ENCODE peak calls at places on chromosomes 7 and 10, in four cellular contexts. One of them, this sample, is unnamed. For H3K4me1, the result is how much of the 10 kb centered on the place peaks cover.

GRCh38 chr10:103273026-103273425 is 3.9 kb upstream of the INA start:
- DNase-seq in mammary epithelial cell: peak
- DNase-seq in right lobe of liver: no peak
- DNase-seq in OCI-LY7: no peak
- DNase-seq in this sample: no peak

GRCh38 chr7:143027032-143027431 is at the start of gene OR9A2:
- DNase-seq in mammary epithelial cell: no peak
- DNase-seq in right lobe of liver: no peak
- DNase-seq in OCI-LY7: no peak
- DNase-seq in this sample: no peak

GRCh38 chr7:70808876-70809275 is 323.1 kb upstream of the GALNT17 start:
- DNase-seq in mammary epithelial cell: no peak
- DNase-seq in right lobe of liver: no peak
- DNase-seq in OCI-LY7: peak
- DNase-seq in this sample: no peak

GRCh38 chr7:47452715-47453092 is 129.2 kb downstream of the TNS3 start:
- DNase-seq in mammary epithelial cell: no peak
- DNase-seq in OCI-LY7: no peak
- DNase-seq in right lobe of liver: no peak
- DNase-seq in this sample: peak

GRCh38 chr10:24383681-24384106 is 174.8 kb downstream of the KIAA1217 start:
- DNase-seq in OCI-LY7: no peak
- DNase-seq in right lobe of liver: peak
- DNase-seq in mammary epithelial cell: peak
- DNase-seq in this sample: peak

GRCh38 chr7:124171068-124171467 is 138.2 kb upstream of the TMEM229A start:
- DNase-seq in mammary epithelial cell: peak
- DNase-seq in right lobe of liver: peak
- DNase-seq in OCI-LY7: no peak
- DNase-seq in this sample: no peak

GRCh38 chr7:56107954-56108258 is 1.6 kb upstream of the CHCHD2 start:
- DNase-seq in right lobe of liver: no peak
- DNase-seq in mammary epithelial cell: no peak
- DNase-seq in OCI-LY7: no peak
- DNase-seq in this sample: no peak

GRCh38 chr7:66837007-66837406 is 84.0 kb upstream of the TMEM248 start:
- DNase-seq in right lobe of liver: no peak
- DNase-seq in mammary epithelial cell: peak
- DNase-seq in OCI-LY7: peak
- DNase-seq in this sample: peak

GRCh38 chr10:59079386-59080226 is 96.8 kb upstream of the PHYHIPL start:
- DNase-seq in mammary epithelial cell: peak
- DNase-seq in right lobe of liver: no peak
- DNase-seq in OCI-LY7: no peak
- DNase-seq in this sample: no peak

GRCh38 chr7:149872419-149873073 is 1.2 kb upstream of the ATP6V0E2 start:
- DNase-seq in right lobe of liver: peak
- DNase-seq in OCI-LY7: peak
- DNase-seq in mammary epithelial cell: peak
- DNase-seq in this sample: peak

GRCh38 chr7:154640266-154640865 is 362.6 kb downstream of the PAXIP1 start:
- DNase-seq in mammary epithelial cell: no peak
- DNase-seq in right lobe of liver: no peak
- DNase-seq in OCI-LY7: no peak
- DNase-seq in this sample: no peak

GRCh38 chr10:80277016-80277415 is 12.4 kb downstream of the MAT1A start:
- DNase-seq in right lobe of liver: peak
- DNase-seq in mammary epithelial cell: no peak
- DNase-seq in OCI-LY7: no peak
- DNase-seq in this sample: no peak

GRCh38 chr10:91596821-91597396 is 36.0 kb downstream of the PPP1R3C start:
- DNase-seq in OCI-LY7: no peak
- DNase-seq in right lobe of liver: no peak
- DNase-seq in mammary epithelial cell: peak
- DNase-seq in this sample: no peak

GRCh38 chr7:43647772-43648643 is 65.1 kb downstream of the STK17A start:
- DNase-seq in OCI-LY7: peak
- DNase-seq in right lobe of liver: no peak
- DNase-seq in mammary epithelial cell: peak
- DNase-seq in this sample: peak

GRCh38 chr7:155560982-155561686 is 14.8 kb upstream of the CNPY1 start:
- DNase-seq in mammary epithelial cell: peak
- DNase-seq in right lobe of liver: no peak
- DNase-seq in OCI-LY7: no peak
- DNase-seq in this sample: no peak

GRCh38 chr7:106915407-106915806 is 50.3 kb downstream of the PIK3CG start:
- DNase-seq in OCI-LY7: no peak
- DNase-seq in right lobe of liver: no peak
- DNase-seq in mammary epithelial cell: no peak
- DNase-seq in this sample: no peak
- TF ChIP-seq CTCF in OCI-LY7: no peak
- TF ChIP-seq CTCF in right lobe of liver: no peak
- TF ChIP-seq CTCF in mammary epithelial cell: no peak
- TF ChIP-seq CTCF in this sample: no peak

DNA sequence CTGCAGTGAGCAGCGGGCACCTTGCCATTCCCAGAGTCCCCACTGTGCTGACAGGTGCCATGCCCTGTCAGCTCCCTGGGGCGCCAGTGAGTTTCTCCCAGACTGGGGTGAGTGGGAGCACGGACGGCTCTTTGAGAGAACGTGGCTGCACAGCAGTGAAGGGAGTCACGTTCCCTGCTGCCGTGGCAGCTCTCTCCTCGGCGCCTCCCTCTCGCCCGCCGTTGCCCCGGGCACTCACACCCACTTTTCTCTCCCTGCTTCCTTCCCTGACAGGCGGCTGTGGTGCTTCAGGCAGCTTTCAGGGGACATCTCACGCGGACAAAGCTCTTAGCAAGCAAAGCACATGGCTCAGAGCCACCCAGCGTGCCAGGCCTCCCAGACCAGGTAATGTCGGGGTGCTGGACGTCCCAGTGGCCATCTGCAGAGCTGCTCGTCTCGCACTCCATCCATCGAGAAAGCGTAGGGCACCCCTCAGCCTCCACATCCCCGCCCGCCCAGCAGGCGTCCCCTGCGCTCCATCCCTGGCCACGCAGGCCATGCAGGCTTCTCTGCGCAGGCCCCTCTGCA is 27.1 kb upstream of the TTYH3 start:
- DNase-seq in OCI-LY7: no peak
- DNase-seq in mammary epithelial cell: no peak
- DNase-seq in right lobe of liver: no peak
- DNase-seq in this sample: no peak
- H3K4me1 ChIP-seq in OCI-LY7: under half
- H3K4me1 ChIP-seq in mammary epithelial cell: under half
- H3K4me1 ChIP-seq in right lobe of liver: under half
- H3K4me1 ChIP-seq in this sample: under half

GRCh38 chr10:34615770-34616169 is 199.3 kb downstream of the PARD3 start:
- DNase-seq in right lobe of liver: no peak
- DNase-seq in OCI-LY7: no peak
- DNase-seq in mammary epithelial cell: no peak
- DNase-seq in this sample: no peak
- TF ChIP-seq CTCF in right lobe of liver: no peak
- TF ChIP-seq CTCF in OCI-LY7: no peak
- TF ChIP-seq CTCF in mammary epithelial cell: no peak
- TF ChIP-seq CTCF in this sample: no peak

DNA sequence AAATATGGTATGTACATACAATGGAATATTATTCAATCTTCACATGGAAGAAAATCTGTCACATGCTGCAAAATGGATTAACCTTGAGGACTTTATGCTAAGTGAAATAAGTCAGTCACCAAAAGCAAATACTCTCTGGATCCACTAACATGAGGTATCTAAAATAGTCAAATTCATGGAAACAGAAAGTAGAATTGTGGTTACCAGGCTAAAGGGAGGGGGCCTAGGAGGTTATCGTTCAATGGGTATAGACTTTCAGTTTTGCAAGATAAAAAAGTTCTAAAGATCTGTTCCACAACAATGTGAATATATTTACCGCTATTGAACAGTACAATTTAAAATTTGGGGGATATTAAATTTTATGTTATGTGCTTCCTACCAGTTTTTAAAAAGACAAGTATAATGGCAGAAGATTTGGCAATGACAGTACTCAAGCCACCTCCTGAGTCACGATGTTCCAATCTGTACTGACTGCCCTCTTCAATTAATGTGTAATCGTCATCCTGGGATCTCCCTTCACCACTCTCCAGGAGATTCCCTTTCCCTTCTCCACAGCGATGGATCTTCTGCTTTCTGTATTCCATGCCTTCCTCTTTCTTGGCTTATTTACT is 32.3 kb upstream of the IL6 start:
- DNase-seq in right lobe of liver: no peak
- DNase-seq in mammary epithelial cell: no peak
- DNase-seq in OCI-LY7: no peak
- DNase-seq in this sample: no peak
- H3K4me1 ChIP-seq in right lobe of liver: under half
- H3K4me1 ChIP-seq in mammary epithelial cell: under half
- H3K4me1 ChIP-seq in OCI-LY7: under half
- H3K4me1 ChIP-seq in this sample: under half

GRCh38 chr10:128419466-128420019 is 293.3 kb upstream of the MKI67 start:
- DNase-seq in OCI-LY7: no peak
- DNase-seq in mammary epithelial cell: no peak
- DNase-seq in right lobe of liver: no peak
- DNase-seq in this sample: no peak
- TF ChIP-seq CTCF in OCI-LY7: no peak
- TF ChIP-seq CTCF in mammary epithelial cell: no peak
- TF ChIP-seq CTCF in right lobe of liver: no peak
- TF ChIP-seq CTCF in this sample: no peak

DNA sequence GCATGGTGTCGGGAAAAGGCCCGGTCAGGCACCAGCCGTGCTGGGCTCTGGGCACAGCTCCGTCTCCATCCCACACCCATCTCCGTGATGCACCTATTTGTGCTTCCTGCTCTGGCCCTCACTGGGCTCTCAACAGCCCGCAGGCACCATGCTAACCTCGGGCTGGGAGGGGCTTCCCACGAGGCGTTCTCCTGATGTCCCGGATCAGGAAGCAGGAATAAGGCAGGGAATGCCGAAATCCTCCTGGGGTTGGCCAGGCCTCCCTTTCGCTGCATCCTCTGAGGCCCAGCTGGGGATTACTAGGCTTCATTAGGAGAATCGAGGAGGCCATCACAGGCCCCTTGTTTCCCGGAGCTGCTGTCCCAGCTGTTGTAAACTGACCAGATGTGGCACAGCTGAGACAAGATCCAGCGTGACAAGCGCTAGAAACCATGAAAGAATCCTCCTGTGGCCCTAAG is 72.0 kb downstream of the FAM53B start:
- DNase-seq in OCI-LY7: no peak
- DNase-seq in mammary epithelial cell: no peak
- DNase-seq in right lobe of liver: no peak
- DNase-seq in this sample: no peak
- H3K4me1 ChIP-seq in OCI-LY7: under half
- H3K4me1 ChIP-seq in mammary epithelial cell: under half
- H3K4me1 ChIP-seq in right lobe of liver: under half
- H3K4me1 ChIP-seq in this sample: half or more

GRCh38 chr10:36880898-36881297 is 244.5 kb upstream of the ANKRD30A start:
- DNase-seq in right lobe of liver: no peak
- DNase-seq in OCI-LY7: peak
- DNase-seq in mammary epithelial cell: peak
- DNase-seq in this sample: no peak
- TF ChIP-seq CTCF in right lobe of liver: peak
- TF ChIP-seq CTCF in OCI-LY7: peak
- TF ChIP-seq CTCF in mammary epithelial cell: peak
- TF ChIP-seq CTCF in this sample: peak

GRCh38 chr10:6171891-6172354 is 30.8 kb upstream of the PFKFB3 start:
- DNase-seq in OCI-LY7: no peak
- DNase-seq in mammary epithelial cell: no peak
- DNase-seq in right lobe of liver: no peak
- DNase-seq in this sample: no peak

GRCh38 chr10:6173203-6173602 is 29.5 kb upstream of the PFKFB3 start:
- DNase-seq in right lobe of liver: no peak
- DNase-seq in OCI-LY7: peak
- DNase-seq in mammary epithelial cell: no peak
- DNase-seq in this sample: no peak

GRCh38 chr10:6176691-6177231 is 26.0 kb upstream of the PFKFB3 start:
- DNase-seq in OCI-LY7: no peak
- DNase-seq in right lobe of liver: no peak
- DNase-seq in mammary epithelial cell: peak
- DNase-seq in this sample: peak

GRCh38 chr10:6175329-6176055 is 27.2 kb upstream of the PFKFB3 start:
- DNase-seq in OCI-LY7: no peak
- DNase-seq in right lobe of liver: no peak
- DNase-seq in mammary epithelial cell: no peak
- DNase-seq in this sample: peak

DNA sequence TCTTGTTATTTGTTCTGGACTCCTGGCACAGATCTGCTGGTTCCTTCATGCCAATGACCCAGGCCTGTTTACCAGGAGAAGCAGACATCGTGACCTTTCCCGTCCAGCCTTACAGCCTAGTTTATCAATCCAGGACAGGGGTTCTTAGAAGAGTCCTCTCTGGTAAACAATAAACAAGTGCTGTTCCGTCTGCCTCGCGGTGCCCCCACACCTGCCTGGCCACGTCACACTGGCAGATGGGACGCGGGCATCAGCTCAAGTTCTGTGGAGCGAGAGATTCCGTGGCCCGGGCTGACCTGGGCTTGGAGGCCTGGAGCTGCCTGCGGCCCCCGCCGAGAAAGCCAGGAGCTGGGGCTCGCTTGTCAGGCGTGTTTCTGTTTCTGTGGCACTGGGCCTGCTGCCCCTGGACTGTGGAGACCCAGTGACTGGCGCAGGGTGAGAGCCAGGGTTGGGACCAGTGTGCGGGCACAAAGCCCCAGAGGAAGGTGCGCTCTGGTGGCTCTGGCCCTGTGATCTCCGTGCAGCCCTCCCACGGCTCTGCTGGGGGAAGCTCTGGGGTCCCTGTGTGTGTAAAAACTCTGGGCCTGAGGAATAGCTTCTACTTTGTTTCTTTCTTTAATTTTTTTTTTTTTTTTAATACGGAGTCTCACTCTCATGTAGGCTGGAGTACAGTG is 28.4 kb upstream of the PFKFB3 start:
- DNase-seq in OCI-LY7: no peak
- DNase-seq in right lobe of liver: peak
- DNase-seq in mammary epithelial cell: no peak
- DNase-seq in this sample: no peak
- H3K4me1 ChIP-seq in OCI-LY7: under half
- H3K4me1 ChIP-seq in right lobe of liver: under half
- H3K4me1 ChIP-seq in mammary epithelial cell: under half
- H3K4me1 ChIP-seq in this sample: under half

This sample was measured in upper lobe of right lung.